ENCODE peak calls at places on chromosomes 2 and 18, in five cellular contexts. J is IMR-90, A is neuronal stem cell, P is fibroblast of lung, L is endothelial cell of umbilical vein. E is an unnamed sample.

GRCh38 chr2:74819702-74820101 is 14.2 kb upstream of the HK2 start:
- DNase-seq in P (no peak), L (no peak), A (no peak), J (no peak), E (no peak)

GRCh38 chr2:61178603-61179545 is 16.9 kb downstream of the C2orf74 start:
- DNase-seq in A (no peak), L (no peak), J (peak), P (no peak), E (peak)

GRCh38 chr2:189829092-189829843 is 45.0 kb downstream of the PMS1 start:
- DNase-seq in J (peak), L (no peak), A (no peak), P (peak), E (no peak)

GRCh38 chr18:35026407-35027061 is 14.7 kb upstream of the MAPRE2 start:
- DNase-seq in P (no peak), J (no peak), L (no peak), A (no peak), E (no peak)

GRCh38 chr2:84177733-84178132 is 281.3 kb downstream of the SUCLG1 start:
- DNase-seq in J (no peak), P (no peak), L (no peak), A (no peak), E (no peak)

GRCh38 chr2:218953366-218953954 is 6.0 kb upstream of the CDK5R2 start:
- DNase-seq in L (no peak), J (no peak), A (no peak), P (no peak), E (no peak)

GRCh38 chr2:113157897-113158753 is 15.6 kb upstream of the PSD4 start:
- DNase-seq in J (peak), L (peak), A (no peak), P (peak), E (peak)

GRCh38 chr2:239800785-239801184 is 224.4 kb downstream of the NDUFA10 start:
- DNase-seq in P (no peak), J (no peak), L (no peak), A (no peak), E (no peak)

GRCh38 chr2:220006152-220006551 is 378.7 kb downstream of the SLC4A3 start:
- DNase-seq in J (peak), P (peak), A (no peak), L (no peak), E (no peak)

GRCh38 chr18:28175930-28176673 is 828 bp downstream of the CDH2 start:
- DNase-seq in A (peak), P (peak), J (peak), L (peak), E (peak)

GRCh38 chr2:190436552-190436951 is 28.4 kb downstream of the MFSD6 start:
- DNase-seq in L (no peak), A (no peak), P (no peak), J (no peak), E (no peak)

GRCh38 chr18:34773961-34774754 is 64.1 kb downstream of the DTNA start:
- DNase-seq in P (peak), A (no peak), J (peak), L (peak), E (peak)

GRCh38 chr18:29430416-29430815 is 1253.5 kb upstream of the CDH2 start:
- DNase-seq in J (peak), L (no peak), A (no peak), P (no peak), E (peak)

GRCh38 chr18:48605408-48605845 is 66.6 kb downstream of the CTIF start:
- DNase-seq in A (no peak), P (no peak), J (peak), L (peak), E (peak)

GRCh38 chr2:179049203-179049545 is 763 bp downstream of the CCDC141 start:
- DNase-seq in A (no peak), P (no peak), J (no peak), L (no peak), E (no peak)

GRCh38 chr18:805755-806110 is 6.3 kb downstream of the YES1 start:
- DNase-seq in J (no peak), L (no peak), A (no peak), P (no peak), E (no peak)

GRCh38 chr2:241014224-241014623 is 15.8 kb downstream of the SNED1 start:
- DNase-seq in A (no peak), P (no peak), J (no peak), L (no peak), E (no peak)

GRCh38 chr2:9779572-9780264 is 63.6 kb upstream of the TAF1B start:
- DNase-seq in P (no peak), J (no peak), L (no peak), A (no peak), E (no peak)

GRCh38 chr2:30511122-30512083 is 64.4 kb downstream of the LCLAT1 start:
- DNase-seq in P (peak), J (peak), L (no peak), A (no peak), E (peak)

DNA sequence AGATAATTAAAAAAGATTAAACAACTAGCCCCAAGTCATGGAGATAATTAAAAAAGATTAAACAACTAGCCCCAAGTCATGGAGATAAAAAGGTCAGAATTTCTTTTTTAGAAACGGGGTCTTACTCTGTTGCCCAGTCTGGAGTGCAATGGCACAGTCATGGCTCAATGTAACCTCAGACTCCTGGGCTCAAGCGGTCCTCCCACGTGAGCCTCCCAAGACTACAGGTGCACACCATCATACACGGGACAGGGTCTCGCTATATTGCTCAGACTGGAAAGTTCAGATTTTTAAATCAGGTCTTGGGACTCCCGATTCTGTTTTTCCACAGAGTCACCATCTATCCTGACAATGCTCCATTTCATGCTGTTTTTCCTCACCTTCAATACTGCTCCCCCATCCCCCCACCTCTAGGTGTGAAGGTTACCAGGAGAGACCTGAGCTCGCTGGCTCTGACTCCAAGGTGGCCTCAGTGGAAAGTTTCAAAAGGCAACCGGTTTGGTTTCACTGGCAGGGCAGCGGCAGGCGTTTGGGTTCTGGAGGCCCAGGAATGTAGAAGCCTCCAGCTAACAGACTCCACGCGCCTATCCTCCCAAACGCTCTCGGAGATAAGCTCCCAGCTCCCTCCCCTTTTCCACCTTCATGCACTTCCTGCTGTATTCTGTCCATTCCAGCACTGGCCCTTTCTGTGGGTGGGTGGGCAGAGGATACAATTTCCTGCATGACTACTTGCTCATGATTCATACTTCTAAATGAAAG is 2.9 kb upstream of the SEMA4C start:
- DNase-seq in P (no peak), A (no peak), L (no peak), J (peak), E (peak)
- H3K4me2 ChIP-seq in P (no peak), A (no peak), L (no peak), J (no peak), E (no peak)

GRCh38 chr18:4750392-4751346 is 295.6 kb upstream of the DLGAP1 start:
- DNase-seq in P (no peak), J (no peak), L (no peak), A (no peak), E (no peak)
- H3K4me2 ChIP-seq in P (no peak), J (no peak), L (no peak), A (no peak), E (no peak)

GRCh38 chr18:79445740-79446566 is 50.2 kb downstream of the NFATC1 start:
- DNase-seq in L (no peak), A (no peak), P (no peak), J (no peak), E (no peak)
- H3K4me2 ChIP-seq in L (no peak), A (no peak), P (no peak), J (no peak), E (no peak)

DNA sequence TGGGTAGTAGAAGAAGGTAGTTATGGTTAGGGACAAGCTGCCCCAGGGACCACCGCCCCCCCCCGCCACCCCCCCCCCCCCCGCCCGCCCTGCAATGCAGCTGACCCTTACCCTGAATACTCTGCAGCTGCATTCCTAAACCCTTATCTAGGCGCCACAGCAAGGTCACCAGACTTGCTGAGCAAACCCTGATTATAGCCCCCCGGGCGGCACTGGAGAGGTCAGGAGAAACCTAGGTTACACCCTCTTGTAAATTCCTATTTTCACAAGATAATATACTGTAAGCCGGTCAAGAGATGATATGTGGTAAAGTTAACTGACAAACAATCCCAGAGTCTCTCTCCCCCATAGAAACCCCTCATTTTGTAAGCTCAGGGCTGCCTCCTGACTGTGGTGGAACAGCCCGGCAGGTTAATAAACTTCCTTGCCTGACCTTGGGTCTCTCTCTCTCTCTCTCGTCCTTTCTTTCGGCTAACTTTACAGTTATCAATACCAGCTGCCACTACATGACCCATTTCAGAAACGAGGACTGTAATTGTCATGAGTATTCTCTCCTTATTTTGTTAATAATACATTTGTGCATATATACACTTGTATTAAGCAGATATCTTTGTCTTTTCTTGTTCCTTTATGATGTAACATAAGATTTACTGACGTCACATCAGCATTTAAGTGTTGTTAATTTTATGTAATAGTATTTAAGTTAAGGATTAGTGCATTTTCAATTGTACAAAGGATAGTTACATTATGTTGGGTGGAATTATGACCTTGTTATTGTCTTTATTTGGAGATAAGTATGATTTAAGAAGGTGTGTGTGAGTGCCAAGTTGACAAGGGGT is 22.8 kb upstream of the SMAD4 start:
- DNase-seq in J (no peak), L (no peak), P (no peak), A (no peak), E (no peak)
- H3K4me2 ChIP-seq in J (no peak), L (no peak), P (no peak), A (no peak), E (no peak)

GRCh38 chr2:8142456-8142855 is 539.4 kb upstream of the ID2 start:
- DNase-seq in P (no peak), J (no peak), A (no peak), L (no peak), E (no peak)
- H3K4me2 ChIP-seq in P (no peak), J (no peak), A (no peak), L (no peak), E (no peak)

GRCh38 chr2:42905341-42906114 is 113.1 kb upstream of the HAAO start:
- DNase-seq in P (no peak), A (no peak), J (no peak), L (no peak), E (no peak)
- H3K4me2 ChIP-seq in P (no peak), A (no peak), J (no peak), L (no peak), E (no peak)

E was measured in PC-3.